ENCODE peak calls at places on chromosomes 12 and 14, in seven cellular contexts. N is MM.1S, O is Karpas-422, J is neuronal stem cell, R is astrocyte, Q is SK-N-SH, A is GM23248. E is an unnamed sample.

GRCh38 chr12:11927311-11927935 is 143.3 kb upstream of the BCL2L14 start:
- DNase-seq in A (no peak), R (peak; percentile 41), Q (no peak), O (no peak), N (no peak), J (peak; percentile 27), E (peak; percentile 72)

GRCh38 chr12:121974026-121974985 is 47.4 kb upstream of the BCL7A start:
- DNase-seq in A (no peak), R (peak; percentile 8), Q (no peak), N (no peak), J (no peak), O (no peak), E (no peak)

GRCh38 chr14:66380143-66380542 is 106.0 kb upstream of the CCDC196 start:
- DNase-seq in O (no peak), J (no peak), Q (no peak), A (no peak), R (peak; percentile 2), N (no peak), E (no peak)

GRCh38 chr12:75489613-75490210 is 9.2 kb downstream of the GLIPR1 start:
- DNase-seq in N (no peak), Q (no peak), R (peak; percentile 62), O (no peak), A (peak; percentile 83), J (no peak), E (no peak)

GRCh38 chr12:116044181-116044580 is 233.3 kb downstream of the MED13L start:
- DNase-seq in Q (no peak), A (no peak), R (peak; percentile 37), J (no peak), O (no peak), N (no peak), E (no peak)

GRCh38 chr14:68020999-68021663 is 201.6 kb downstream of the RAD51B start:
- DNase-seq in R (no peak), N (no peak), J (no peak), Q (no peak), O (no peak), A (no peak), E (no peak)

GRCh38 chr12:57888407-57889157 is 42.1 kb upstream of the CTDSP2 start:
- DNase-seq in A (peak; percentile 88), J (no peak), O (no peak), N (peak; percentile 74), Q (no peak), R (peak; percentile 80), E (peak; percentile 66)

GRCh38 chr14:91417983-91418386 is 365 bp upstream of the CCDC88C start:
- DNase-seq in O (peak; percentile 93), N (peak; percentile 58), J (peak; percentile 50), Q (peak; percentile 86), A (peak; percentile 45), R (no peak), E (peak; percentile 82)

GRCh38 chr12:27333311-27334009 is 824 bp downstream of the BMAL2 start:
- DNase-seq in O (no peak), N (peak; percentile 64), J (peak; percentile 9), A (peak; percentile 45), R (no peak), Q (peak; percentile 76), E (peak; percentile 43)

GRCh38 chr14:29442720-29443119 is 484.9 kb downstream of the PRKD1 start:
- DNase-seq in Q (no peak), J (no peak), R (peak; percentile 68), O (no peak), A (peak; percentile 77), N (peak; percentile 23), E (no peak)

GRCh38 chr14:69571879-69572633 is 2.6 kb downstream of the CCDC177 start:
- DNase-seq in R (no peak), J (no peak), O (no peak), Q (peak; percentile 84), N (no peak), A (peak; percentile 44), E (no peak)

GRCh38 chr14:76984297-76984696 is 44.2 kb downstream of the IRF2BPL start:
- DNase-seq in A (no peak), N (no peak), J (no peak), R (no peak), O (no peak), Q (no peak), E (no peak)

GRCh38 chr12:93126069-93126474 is 197.0 kb upstream of the EEA1 start:
- DNase-seq in Q (no peak), N (no peak), R (no peak), A (no peak), J (no peak), O (no peak), E (no peak)

GRCh38 chr14:68825729-68826128 is 32.9 kb upstream of the ZFP36L1 start:
- DNase-seq in N (no peak), Q (no peak), R (no peak), O (no peak), J (no peak), A (no peak), E (no peak)

GRCh38 chr12:6428326-6428725 is 16.4 kb upstream of the CD27 start:
- DNase-seq in R (no peak), Q (no peak), N (no peak), A (no peak), O (peak; percentile 92), J (no peak), E (no peak)
- H3K27ac ChIP-seq in R (no peak overlapping the region), Q (no peak overlapping the region), N (no peak overlapping the region), A (no peak overlapping the region), O (peak overlapping the region; percentile 100), J (no peak overlapping the region), E (no peak overlapping the region)

GRCh38 chr12:4530982-4531586 is 7.6 kb upstream of the RAD51AP1 start:
- DNase-seq in R (no peak), N (no peak), Q (no peak), J (no peak), O (no peak), A (no peak), E (no peak)

DNA sequence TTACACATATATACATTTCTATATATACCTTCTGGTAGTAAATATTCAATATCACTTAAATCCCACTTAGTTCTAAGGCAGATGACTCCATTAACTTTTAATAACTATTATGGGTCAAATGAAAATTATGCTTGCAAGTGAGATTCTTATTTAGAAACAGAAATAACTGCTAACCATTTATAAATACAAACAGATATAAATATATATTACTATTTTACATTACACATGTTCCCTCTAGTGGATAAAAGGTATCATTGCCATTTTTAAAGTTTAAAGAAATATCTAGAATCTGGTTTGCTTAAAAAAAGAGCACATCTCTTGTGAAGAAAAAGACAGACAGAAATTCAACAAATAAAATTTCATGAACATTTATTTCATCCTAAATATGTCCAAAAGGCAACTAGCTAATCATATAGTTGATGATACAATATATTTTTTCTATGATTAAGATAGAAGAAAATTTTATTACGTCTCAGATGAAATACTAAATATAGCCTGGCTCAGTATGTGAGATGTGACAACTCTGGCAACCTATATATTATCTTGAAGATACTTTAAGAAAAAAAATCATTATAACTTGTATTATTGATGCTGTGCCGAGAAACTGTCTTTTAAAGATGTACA is 11.7 kb upstream of the RAD51AP1 start:
- DNase-seq in O (peak; percentile 55), Q (peak; percentile 7), N (peak; percentile 36), A (peak; percentile 49), R (peak; percentile 1), J (no peak), E (no peak)
- H3K9ac ChIP-seq in O (no peak overlapping the region), Q (no peak overlapping the region), N (no peak overlapping the region), A (no peak overlapping the region), R (no peak overlapping the region), J (no peak overlapping the region), E (no peak overlapping the region)

DNA sequence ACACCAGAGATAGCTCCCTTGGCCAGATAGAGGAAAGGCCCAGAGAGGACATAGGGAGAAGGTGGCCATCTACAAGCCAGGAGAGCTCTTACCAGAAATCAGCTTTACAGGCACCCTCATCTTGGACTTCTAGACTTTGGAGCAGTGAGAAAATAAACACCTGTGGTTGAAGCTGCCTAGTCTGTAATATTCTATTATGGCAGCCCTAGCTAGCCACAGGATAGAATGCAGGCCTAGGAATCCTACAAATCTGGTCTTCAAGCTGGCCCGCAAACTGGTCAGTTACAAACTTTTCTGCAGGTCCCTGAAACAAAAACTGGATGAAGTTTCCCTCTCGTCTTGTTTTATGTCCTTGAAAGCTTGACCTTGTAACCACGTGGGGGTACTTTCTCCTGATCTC is 92.4 kb downstream of the BCAT1 start:
- DNase-seq in N (no peak), O (no peak), R (no peak), A (no peak), J (no peak), Q (no peak), E (no peak)
- H3K4me2 ChIP-seq in N (no peak overlapping the region), O (no peak overlapping the region), R (no peak overlapping the region), A (no peak overlapping the region), J (no peak overlapping the region), Q (no peak overlapping the region), E (no peak overlapping the region)

GRCh38 chr12:15893260-15893659 is 11.1 kb downstream of the STRAP start:
- DNase-seq in J (no peak), O (no peak), N (no peak), A (no peak), Q (no peak), R (no peak), E (no peak)
- H3K27ac ChIP-seq in J (no peak overlapping the region), O (no peak overlapping the region), N (no peak overlapping the region), A (no peak overlapping the region), Q (no peak overlapping the region), R (no peak overlapping the region), E (peak overlapping the region; percentile 45)

GRCh38 chr12:100703868-100704267 is 90.7 kb upstream of the ANO4 start:
- DNase-seq in O (no peak), N (no peak), Q (no peak), A (no peak), R (no peak), J (no peak), E (no peak)

GRCh38 chr12:100698518-100698917 is 96.1 kb upstream of the ANO4 start:
- DNase-seq in J (no peak), N (no peak), O (no peak), Q (no peak), R (no peak), A (peak; percentile 20), E (no peak)

GRCh38 chr12:100699209-100699608 is 95.4 kb upstream of the ANO4 start:
- DNase-seq in O (no peak), N (peak; percentile 87), J (no peak), A (no peak), R (no peak), Q (no peak), E (no peak)

GRCh38 chr12:100706029-100706428 is 88.5 kb upstream of the ANO4 start:
- DNase-seq in Q (no peak), O (no peak), R (peak; percentile 80), J (no peak), A (peak; percentile 99), N (no peak), E (no peak)

DNA sequence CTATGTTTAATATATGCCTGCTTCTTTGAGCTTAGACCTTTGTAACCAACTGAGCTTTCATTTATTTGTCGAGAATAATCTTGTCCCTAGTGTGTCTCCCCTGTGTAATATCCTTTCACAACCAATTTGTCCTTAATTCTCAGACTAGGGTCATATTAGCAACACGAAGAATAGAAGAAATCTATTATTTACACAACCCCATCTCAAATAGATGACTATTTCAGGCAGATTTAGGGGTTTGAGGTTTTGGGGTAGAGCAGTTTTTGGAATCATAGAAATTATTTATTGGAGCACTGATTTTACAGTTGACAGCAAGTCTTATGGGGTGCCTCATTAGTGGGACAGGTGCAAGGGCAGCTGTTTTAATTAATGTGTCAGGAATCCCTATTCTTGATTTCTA is 91.2 kb upstream of the ANO4 start:
- DNase-seq in J (no peak), O (no peak), Q (no peak), A (no peak), N (no peak), R (no peak), E (no peak)
- H3K9ac ChIP-seq in J (no peak overlapping the region), O (no peak overlapping the region), Q (no peak overlapping the region), A (no peak overlapping the region), N (no peak overlapping the region), R (no peak overlapping the region), E (no peak overlapping the region)

E was measured in neural progenitor cell.